ENCODE peak calls at places on chromosomes 13 and 19, in five cellular contexts. G, L, T, O and Q are unnamed samples.

GRCh38 chr19:3536429-3537100 is 2.4 kb upstream of the TEKTIP1 start:
- DNase-seq in G (no peak), L (no peak), T (no peak), O (peak), Q (no peak)

GRCh38 chr19:41682437-41682836 is 5.6 kb downstream of the CEACAM7 start:
- DNase-seq in G (no peak), L (no peak), T (no peak), O (no peak), Q (no peak)

GRCh38 chr13:99614465-99614885 is 113.2 kb downstream of the TM9SF2 start:
- DNase-seq in G (no peak), L (no peak), T (peak), O (no peak), Q (no peak)

GRCh38 chr19:38245826-38246498 is 10.2 kb downstream of the PPP1R14A start:
- DNase-seq in G (peak), L (no peak), T (no peak), O (no peak), Q (no peak)

GRCh38 chr13:99191900-99192399 is 8.7 kb upstream of the UBAC2 start:
- DNase-seq in G (no peak), L (no peak), T (no peak), O (no peak), Q (no peak)

GRCh38 chr13:52862358-52863206 is 14.1 kb upstream of the PCDH8 start:
- DNase-seq in G (no peak), L (no peak), T (no peak), O (peak), Q (no peak)

GRCh38 chr13:21683034-21683733 is 12.3 kb downstream of the FGF9 start:
- DNase-seq in G (no peak), L (no peak), T (no peak), O (no peak), Q (no peak)

GRCh38 chr13:101116381-101116780 is 299.9 kb downstream of the NALCN start:
- DNase-seq in G (no peak), L (no peak), T (no peak), O (no peak), Q (no peak)

GRCh38 chr13:52454459-52454824 is 836 bp upstream of the CKAP2 start:
- DNase-seq in G (no peak), L (no peak), T (peak), O (no peak), Q (no peak)

DNA sequence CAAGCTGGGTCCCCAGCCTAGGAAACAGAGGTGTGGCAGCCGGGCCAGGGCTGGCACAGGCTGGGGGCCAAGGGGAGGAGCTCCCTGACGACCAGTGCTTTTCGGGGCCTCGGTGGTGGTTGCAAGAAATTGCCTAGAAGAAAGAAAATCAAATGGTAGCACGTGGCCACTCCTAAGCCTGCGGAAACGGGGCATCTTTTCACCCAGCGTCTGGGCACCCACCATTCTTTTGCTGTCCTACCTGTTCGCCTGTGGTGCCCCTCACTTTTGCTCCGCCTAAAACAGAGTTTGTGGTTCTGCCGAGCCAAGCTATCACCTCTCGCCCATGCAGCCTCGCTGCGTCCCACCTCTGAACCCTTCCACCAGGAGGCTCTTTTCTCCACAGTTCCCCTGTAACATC is 7.1 kb upstream of the KRTDAP start:
- DNase-seq in G (no peak), L (no peak), T (no peak), O (no peak), Q (no peak)
- TF ChIP-seq CTCF in G (no peak), L (no peak), T (no peak), O (no peak), Q (no peak)

GRCh38 chr13:95222733-95223018 is 78.6 kb downstream of the ABCC4 start:
- DNase-seq in G (no peak), L (no peak), T (no peak), O (no peak), Q (no peak)
- TF ChIP-seq CTCF in G (no peak), L (no peak), T (no peak), O (no peak), Q (no peak)

GRCh38 chr13:20566424-20566916 is 487 bp upstream of the IFT88 start:
- DNase-seq in G (no peak), L (peak), T (no peak), O (no peak), Q (no peak)
- TF ChIP-seq CTCF in G (no peak), L (no peak), T (no peak), O (no peak), Q (no peak)

GRCh38 chr19:1665565-1666047 is 13.2 kb upstream of the TCF3 start:
- DNase-seq in G (no peak), L (no peak), T (peak), O (peak), Q (no peak)
- TF ChIP-seq CTCF in G (no peak), L (no peak), T (no peak), O (no peak), Q (no peak)

GRCh38 chr19:48637449-48637947 is 319 bp upstream of the DBP start:
- DNase-seq in G (peak), L (peak), T (peak), O (peak), Q (peak)

GRCh38 chr19:48637948-48638830 is 1.0 kb upstream of the DBP start:
- DNase-seq in G (peak), L (peak), T (peak), O (peak), Q (no peak)

GRCh38 chr19:48635966-48636858 is 967 bp downstream of the DBP start:
- DNase-seq in G (peak), L (no peak), T (no peak), O (no peak), Q (no peak)

GRCh38 chr19:48635263-48635965 is 1.8 kb downstream of the DBP start:
- DNase-seq in G (peak), L (peak), T (peak), O (peak), Q (no peak)

GRCh38 chr19:48636859-48637448 is at the start of gene DBP:
- DNase-seq in G (peak), L (no peak), T (no peak), O (peak), Q (no peak)
- TF ChIP-seq CTCF in G (peak), L (no peak), T (no peak), O (no peak), Q (no peak)

DNA sequence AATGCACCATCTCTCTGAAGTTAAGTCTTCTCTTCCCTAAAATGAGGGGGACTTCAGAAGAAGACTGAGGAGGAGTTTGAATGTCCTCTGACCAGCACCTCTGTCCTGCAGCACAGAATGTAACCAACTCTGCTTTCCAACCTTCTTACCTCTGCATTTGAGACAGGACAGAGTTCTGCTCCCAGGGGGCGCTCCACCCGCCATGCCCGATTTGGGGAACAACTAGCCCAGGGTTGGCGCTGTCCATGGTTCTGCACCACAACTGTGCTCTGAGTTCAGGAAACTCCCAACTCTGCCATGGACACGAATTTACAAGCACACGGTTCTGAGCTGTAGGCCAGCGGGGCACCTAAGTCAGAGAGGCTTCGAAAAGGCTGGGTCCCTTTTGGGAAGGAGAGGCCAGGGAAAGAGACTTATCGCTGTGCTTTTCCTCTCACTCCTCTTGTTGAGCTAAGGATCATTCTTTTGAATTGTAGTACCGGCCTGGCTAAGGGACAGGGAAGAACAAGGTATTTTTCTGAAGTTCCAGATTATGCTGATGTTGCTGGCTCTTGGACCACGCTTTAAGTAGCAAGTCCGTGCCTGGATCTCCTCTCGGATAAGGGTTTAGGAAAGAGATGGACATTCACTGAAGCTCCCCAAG is 22.2 kb downstream of the SIGLEC5 start:
- DNase-seq in G (peak), L (no peak), T (peak), O (peak), Q (no peak)
- TF ChIP-seq CTCF in G (peak), L (peak), T (peak), O (peak), Q (peak)

GRCh38 chr19:46371371-46371901 is 24.5 kb downstream of the PPP5C start:
- DNase-seq in G (no peak), L (no peak), T (no peak), O (no peak), Q (peak)
- TF ChIP-seq CTCF in G (no peak), L (no peak), T (no peak), O (no peak), Q (peak)